ENCODE peak calls at places on chromosomes 4 and X, in eight cellular contexts. F is uterus; R is colonic mucosa; C is ovary; J is glutamatergic neuron; S is nucleus accumbens; I is EH; A is activated CD4-positive, alpha-beta T cell treated with anti-CD3 and anti-CD28 coated beads for 24 hours. H is an unnamed sample.

GRCh38 chrX:23699636-23700194 is 32.4 kb downstream of the PRDX4 start:
- DNase-seq in S (no peak), A (no peak), I (no peak), C (peak), J (no peak), R (peak), F (no peak), H (peak)

GRCh38 chr4:3291969-3292570 is 751 bp upstream of the RGS12 start:
- DNase-seq in R (peak), S (peak), F (peak), C (peak), I (peak), A (peak), J (peak), H (peak)

GRCh38 chrX:38864165-38864564 is 62.9 kb downstream of the MID1IP1 start:
- DNase-seq in R (no peak), C (no peak), S (no peak), A (no peak), J (no peak), I (peak), F (no peak), H (peak)

GRCh38 chr4:147683172-147683571 is 791 bp downstream of the PRMT9 start:
- DNase-seq in C (no peak), A (no peak), J (no peak), R (peak), F (no peak), I (peak), S (peak), H (peak)

GRCh38 chr4:39469429-39470077 is 10.7 kb downstream of the LIAS start:
- DNase-seq in R (peak), I (peak), C (peak), J (peak), F (no peak), A (no peak), S (peak), H (peak)

GRCh38 chr4:84482564-84483563 is 16.2 kb downstream of the NKX6-1 start:
- DNase-seq in I (no peak), A (no peak), J (peak), S (no peak), C (no peak), R (peak), F (no peak), H (peak)

GRCh38 chr4:188041721-188042120 is 46.1 kb downstream of the ZFP42 start:
- DNase-seq in F (no peak), C (no peak), A (no peak), S (no peak), J (no peak), R (no peak), I (no peak), H (no peak)

GRCh38 chrX:19535481-19535880 is 20.2 kb upstream of the MAP3K15 start:
- DNase-seq in I (peak), J (no peak), S (no peak), A (no peak), R (no peak), C (no peak), F (no peak), H (peak)

GRCh38 chr4:74112399-74113090 is 13.6 kb upstream of the CXCL2 start:
- DNase-seq in A (no peak), R (no peak), F (no peak), C (no peak), S (no peak), I (peak), J (no peak), H (peak)

GRCh38 chrX:15790766-15791380 is 589 bp downstream of the ZRSR2 start:
- DNase-seq in S (no peak), I (no peak), F (no peak), J (no peak), R (no peak), C (no peak), A (no peak), H (peak)

GRCh38 chrX:10166731-10167149 is 10.0 kb downstream of the CLCN4 start:
- DNase-seq in I (no peak), F (no peak), A (no peak), S (peak), R (no peak), J (no peak), C (no peak), H (no peak)

GRCh38 chr4:138037716-138038115 is 204.4 kb downstream of the SLC7A11 start:
- DNase-seq in C (no peak), F (no peak), R (no peak), A (no peak), S (no peak), J (no peak), I (peak), H (peak)

GRCh38 chr4:187286536-187286935 is 562.9 kb upstream of the FAT1 start:
- DNase-seq in S (no peak), I (peak), C (no peak), R (no peak), F (no peak), A (no peak), J (no peak), H (no peak)

GRCh38 chr4:38621004-38621684 is 42.9 kb upstream of the KLF3 start:
- DNase-seq in R (peak), A (no peak), C (no peak), I (peak), S (no peak), F (no peak), J (no peak), H (peak)

GRCh38 chrX:132636080-132636479 is 147.2 kb upstream of the MBNL3 start:
- DNase-seq in C (no peak), J (no peak), F (no peak), I (no peak), S (no peak), R (no peak), A (no peak), H (peak)

GRCh38 chr4:42568610-42569207 is 88.2 kb downstream of the ATP8A1 start:
- DNase-seq in C (peak), J (peak), R (peak), A (peak), I (peak), S (peak), F (peak), H (peak)

GRCh38 chr4:79516114-79516513 is 108.1 kb upstream of the GK2 start:
- DNase-seq in C (no peak), A (no peak), I (no peak), R (no peak), F (no peak), J (no peak), S (no peak), H (no peak)